ENCODE peak calls at places on chromosomes 4 and X, in ten cellular contexts. One of them, this sample, is unnamed.

GRCh38 chrX:93673056-93673868 is at the start of gene NAP1L3:
- DNase-seq in endodermal cell: peak
- DNase-seq in omental fat pad: no peak
- DNase-seq in mucosa of descending colon: peak
- DNase-seq in HT1080: peak
- DNase-seq in dermis microvascular lymphatic vessel endothelial cell: peak
- DNase-seq in activated T-helper 2 cell treated with anti-CD3 and anti-CD28 coated beads, Interferon-gamma antibody, Interleukin-2, Interleukin-4, amounts not matched to agents 10 μg/mL and 5 μg/mL and 100 μg/mL, durations not matched to agents 14 hours and 24 hours and 36 hours: peak
- DNase-seq in mesenchymal stem cell: peak
- DNase-seq in anterior cingulate cortex: peak
- DNase-seq in nephron progenitor cell: peak
- DNase-seq in this sample: peak

GRCh38 chrX:83916525-83916924 is 55.6 kb downstream of the CYLC1 start:
- DNase-seq in HT1080: peak
- DNase-seq in omental fat pad: no peak
- DNase-seq in nephron progenitor cell: peak
- DNase-seq in dermis microvascular lymphatic vessel endothelial cell: no peak
- DNase-seq in mesenchymal stem cell: peak
- DNase-seq in endodermal cell: peak
- DNase-seq in mucosa of descending colon: peak
- DNase-seq in anterior cingulate cortex: no peak
- DNase-seq in activated T-helper 2 cell treated with anti-CD3 and anti-CD28 coated beads, Interferon-gamma antibody, Interleukin-2, Interleukin-4, amounts not matched to agents 10 μg/mL and 5 μg/mL and 100 μg/mL, durations not matched to agents 14 hours and 24 hours and 36 hours: no peak
- DNase-seq in this sample: no peak

GRCh38 chrX:100748133-100748532 is 16.2 kb upstream of the SYTL4 start:
- DNase-seq in HT1080: peak
- DNase-seq in activated T-helper 2 cell treated with anti-CD3 and anti-CD28 coated beads, Interferon-gamma antibody, Interleukin-2, Interleukin-4, amounts not matched to agents 10 μg/mL and 5 μg/mL and 100 μg/mL, durations not matched to agents 14 hours and 24 hours and 36 hours: no peak
- DNase-seq in anterior cingulate cortex: no peak
- DNase-seq in mucosa of descending colon: no peak
- DNase-seq in nephron progenitor cell: no peak
- DNase-seq in mesenchymal stem cell: no peak
- DNase-seq in omental fat pad: no peak
- DNase-seq in dermis microvascular lymphatic vessel endothelial cell: peak
- DNase-seq in endodermal cell: no peak
- DNase-seq in this sample: no peak

GRCh38 chr4:40976343-40976742 is 226.6 kb downstream of the NSUN7 start:
- DNase-seq in activated T-helper 2 cell treated with anti-CD3 and anti-CD28 coated beads, Interferon-gamma antibody, Interleukin-2, Interleukin-4, amounts not matched to agents 10 μg/mL and 5 μg/mL and 100 μg/mL, durations not matched to agents 14 hours and 24 hours and 36 hours: no peak
- DNase-seq in omental fat pad: no peak
- DNase-seq in mesenchymal stem cell: peak
- DNase-seq in nephron progenitor cell: peak
- DNase-seq in dermis microvascular lymphatic vessel endothelial cell: peak
- DNase-seq in mucosa of descending colon: peak
- DNase-seq in HT1080: peak
- DNase-seq in anterior cingulate cortex: no peak
- DNase-seq in endodermal cell: peak
- DNase-seq in this sample: peak

GRCh38 chrX:63349307-63349706 is 1.8 kb downstream of the SPIN4 start:
- DNase-seq in nephron progenitor cell: no peak
- DNase-seq in activated T-helper 2 cell treated with anti-CD3 and anti-CD28 coated beads, Interferon-gamma antibody, Interleukin-2, Interleukin-4, amounts not matched to agents 10 μg/mL and 5 μg/mL and 100 μg/mL, durations not matched to agents 14 hours and 24 hours and 36 hours: no peak
- DNase-seq in omental fat pad: no peak
- DNase-seq in anterior cingulate cortex: no peak
- DNase-seq in mesenchymal stem cell: no peak
- DNase-seq in HT1080: no peak
- DNase-seq in dermis microvascular lymphatic vessel endothelial cell: no peak
- DNase-seq in endodermal cell: no peak
- DNase-seq in mucosa of descending colon: no peak
- DNase-seq in this sample: no peak

GRCh38 chr4:167989815-167990214 is 102.5 kb upstream of the ANXA10 start:
- DNase-seq in mucosa of descending colon: no peak
- DNase-seq in dermis microvascular lymphatic vessel endothelial cell: no peak
- DNase-seq in omental fat pad: no peak
- DNase-seq in HT1080: no peak
- DNase-seq in mesenchymal stem cell: no peak
- DNase-seq in activated T-helper 2 cell treated with anti-CD3 and anti-CD28 coated beads, Interferon-gamma antibody, Interleukin-2, Interleukin-4, amounts not matched to agents 10 μg/mL and 5 μg/mL and 100 μg/mL, durations not matched to agents 14 hours and 24 hours and 36 hours: no peak
- DNase-seq in anterior cingulate cortex: no peak
- DNase-seq in endodermal cell: no peak
- DNase-seq in nephron progenitor cell: no peak
- DNase-seq in this sample: peak

GRCh38 chr4:8703401-8703696 is 110.8 kb downstream of the CPZ start:
- DNase-seq in mucosa of descending colon: no peak
- DNase-seq in endodermal cell: peak
- DNase-seq in HT1080: no peak
- DNase-seq in nephron progenitor cell: no peak
- DNase-seq in anterior cingulate cortex: no peak
- DNase-seq in mesenchymal stem cell: no peak
- DNase-seq in omental fat pad: no peak
- DNase-seq in dermis microvascular lymphatic vessel endothelial cell: no peak
- DNase-seq in activated T-helper 2 cell treated with anti-CD3 and anti-CD28 coated beads, Interferon-gamma antibody, Interleukin-2, Interleukin-4, amounts not matched to agents 10 μg/mL and 5 μg/mL and 100 μg/mL, durations not matched to agents 14 hours and 24 hours and 36 hours: no peak
- DNase-seq in this sample: no peak

GRCh38 chr4:180120114-180120513 is 2123.1 kb upstream of the TENM3 start:
- DNase-seq in mesenchymal stem cell: no peak
- DNase-seq in mucosa of descending colon: no peak
- DNase-seq in endodermal cell: no peak
- DNase-seq in omental fat pad: no peak
- DNase-seq in nephron progenitor cell: no peak
- DNase-seq in HT1080: no peak
- DNase-seq in activated T-helper 2 cell treated with anti-CD3 and anti-CD28 coated beads, Interferon-gamma antibody, Interleukin-2, Interleukin-4, amounts not matched to agents 10 μg/mL and 5 μg/mL and 100 μg/mL, durations not matched to agents 14 hours and 24 hours and 36 hours: no peak
- DNase-seq in dermis microvascular lymphatic vessel endothelial cell: no peak
- DNase-seq in anterior cingulate cortex: no peak
- DNase-seq in this sample: no peak

GRCh38 chr4:10746371-10747143 is 62.0 kb upstream of the CLNK start:
- DNase-seq in anterior cingulate cortex: no peak
- DNase-seq in endodermal cell: no peak
- DNase-seq in HT1080: peak
- DNase-seq in mucosa of descending colon: no peak
- DNase-seq in nephron progenitor cell: no peak
- DNase-seq in mesenchymal stem cell: peak
- DNase-seq in dermis microvascular lymphatic vessel endothelial cell: no peak
- DNase-seq in activated T-helper 2 cell treated with anti-CD3 and anti-CD28 coated beads, Interferon-gamma antibody, Interleukin-2, Interleukin-4, amounts not matched to agents 10 μg/mL and 5 μg/mL and 100 μg/mL, durations not matched to agents 14 hours and 24 hours and 36 hours: no peak
- DNase-seq in omental fat pad: no peak
- DNase-seq in this sample: no peak

GRCh38 chr4:7379161-7379560 is 55.6 kb downstream of the PSAPL1 start:
- DNase-seq in endodermal cell: no peak
- DNase-seq in omental fat pad: no peak
- DNase-seq in anterior cingulate cortex: no peak
- DNase-seq in mucosa of descending colon: no peak
- DNase-seq in dermis microvascular lymphatic vessel endothelial cell: no peak
- DNase-seq in HT1080: no peak
- DNase-seq in activated T-helper 2 cell treated with anti-CD3 and anti-CD28 coated beads, Interferon-gamma antibody, Interleukin-2, Interleukin-4, amounts not matched to agents 10 μg/mL and 5 μg/mL and 100 μg/mL, durations not matched to agents 14 hours and 24 hours and 36 hours: no peak
- DNase-seq in mesenchymal stem cell: no peak
- DNase-seq in nephron progenitor cell: no peak
- DNase-seq in this sample: no peak

GRCh38 chr4:182062458-182062857 is 180.7 kb upstream of the TENM3 start:
- DNase-seq in nephron progenitor cell: no peak
- DNase-seq in endodermal cell: no peak
- DNase-seq in activated T-helper 2 cell treated with anti-CD3 and anti-CD28 coated beads, Interferon-gamma antibody, Interleukin-2, Interleukin-4, amounts not matched to agents 10 μg/mL and 5 μg/mL and 100 μg/mL, durations not matched to agents 14 hours and 24 hours and 36 hours: no peak
- DNase-seq in dermis microvascular lymphatic vessel endothelial cell: no peak
- DNase-seq in anterior cingulate cortex: no peak
- DNase-seq in mucosa of descending colon: no peak
- DNase-seq in omental fat pad: no peak
- DNase-seq in HT1080: no peak
- DNase-seq in mesenchymal stem cell: no peak
- DNase-seq in this sample: no peak

GRCh38 chr4:10153161-10153560 is 36.6 kb upstream of the WDR1 start:
- DNase-seq in endodermal cell: no peak
- DNase-seq in HT1080: no peak
- DNase-seq in dermis microvascular lymphatic vessel endothelial cell: no peak
- DNase-seq in mesenchymal stem cell: no peak
- DNase-seq in nephron progenitor cell: no peak
- DNase-seq in mucosa of descending colon: no peak
- DNase-seq in anterior cingulate cortex: no peak
- DNase-seq in activated T-helper 2 cell treated with anti-CD3 and anti-CD28 coated beads, Interferon-gamma antibody, Interleukin-2, Interleukin-4, amounts not matched to agents 10 μg/mL and 5 μg/mL and 100 μg/mL, durations not matched to agents 14 hours and 24 hours and 36 hours: no peak
- DNase-seq in omental fat pad: no peak
- DNase-seq in this sample: no peak

GRCh38 chr4:124940387-124940786 is 227.9 kb upstream of the ANKRD50 start:
- DNase-seq in HT1080: peak
- DNase-seq in mucosa of descending colon: no peak
- DNase-seq in anterior cingulate cortex: no peak
- DNase-seq in activated T-helper 2 cell treated with anti-CD3 and anti-CD28 coated beads, Interferon-gamma antibody, Interleukin-2, Interleukin-4, amounts not matched to agents 10 μg/mL and 5 μg/mL and 100 μg/mL, durations not matched to agents 14 hours and 24 hours and 36 hours: no peak
- DNase-seq in endodermal cell: no peak
- DNase-seq in nephron progenitor cell: no peak
- DNase-seq in dermis microvascular lymphatic vessel endothelial cell: no peak
- DNase-seq in omental fat pad: no peak
- DNase-seq in mesenchymal stem cell: peak
- DNase-seq in this sample: no peak

GRCh38 chr4:107603430-107603829 is 116.6 kb downstream of the PAPSS1 start:
- DNase-seq in mucosa of descending colon: peak
- DNase-seq in endodermal cell: no peak
- DNase-seq in activated T-helper 2 cell treated with anti-CD3 and anti-CD28 coated beads, Interferon-gamma antibody, Interleukin-2, Interleukin-4, amounts not matched to agents 10 μg/mL and 5 μg/mL and 100 μg/mL, durations not matched to agents 14 hours and 24 hours and 36 hours: no peak
- DNase-seq in HT1080: no peak
- DNase-seq in mesenchymal stem cell: peak
- DNase-seq in dermis microvascular lymphatic vessel endothelial cell: no peak
- DNase-seq in nephron progenitor cell: no peak
- DNase-seq in anterior cingulate cortex: no peak
- DNase-seq in omental fat pad: no peak
- DNase-seq in this sample: peak

GRCh38 chr4:97468272-97468671 is 675.0 kb downstream of the STPG2 start:
- DNase-seq in endodermal cell: no peak
- DNase-seq in nephron progenitor cell: no peak
- DNase-seq in activated T-helper 2 cell treated with anti-CD3 and anti-CD28 coated beads, Interferon-gamma antibody, Interleukin-2, Interleukin-4, amounts not matched to agents 10 μg/mL and 5 μg/mL and 100 μg/mL, durations not matched to agents 14 hours and 24 hours and 36 hours: no peak
- DNase-seq in mesenchymal stem cell: no peak
- DNase-seq in dermis microvascular lymphatic vessel endothelial cell: no peak
- DNase-seq in mucosa of descending colon: no peak
- DNase-seq in HT1080: no peak
- DNase-seq in omental fat pad: no peak
- DNase-seq in anterior cingulate cortex: no peak
- DNase-seq in this sample: no peak

This sample was measured in LNCaP clone FGC.